ENCODE peak calls at places on chromosomes 7 and 10, in six cellular contexts. J is hepatocyte, G is tibial nerve, I is brain microvascular endothelial cell, L is GM23338, S is BE2C. T is an unnamed sample.

GRCh38 chr10:44374155-44374554 is 10.7 kb downstream of the CXCL12 start:
- DNase-seq in J (no peak), G (no peak), I (no peak), L (no peak), S (no peak), T (no peak)

GRCh38 chr7:134890246-134891240 is 95.8 kb upstream of the AGBL3 start:
- DNase-seq in J (peak; percentile 61), G (no peak), I (peak; percentile 73), L (no peak), S (peak; percentile 80), T (no peak)

GRCh38 chr10:58653139-58653538 is 140.5 kb downstream of the BICC1 start:
- DNase-seq in J (no peak), G (no peak), I (no peak), L (no peak), S (no peak), T (no peak)

GRCh38 chr7:31892099-31892787 is 178.0 kb downstream of the PDE1C start:
- DNase-seq in J (no peak), G (no peak), I (no peak), L (no peak), S (no peak), T (no peak)

GRCh38 chr7:137961200-137962177 is 40.4 kb downstream of the CREB3L2 start:
- DNase-seq in J (no peak), G (no peak), I (no peak), L (no peak), S (no peak), T (no peak)

GRCh38 chr10:97916586-97916985 is 66.9 kb downstream of the GOLGA7B start:
- DNase-seq in J (no peak), G (peak; percentile 44), I (no peak), L (no peak), S (no peak), T (no peak)

GRCh38 chr10:116082211-116082610 is 190.8 kb downstream of the GFRA1 start:
- DNase-seq in J (no peak), G (no peak), I (no peak), L (no peak), S (no peak), T (no peak)

GRCh38 chr10:124577651-124578050 is 116.0 kb downstream of the LHPP start:
- DNase-seq in J (no peak), G (no peak), I (no peak), L (no peak), S (no peak), T (no peak)

GRCh38 chr7:138902156-138902555 is 79.0 kb downstream of the KIAA1549 start:
- DNase-seq in J (no peak), G (no peak), I (no peak), L (no peak), S (no peak), T (no peak)

GRCh38 chr7:117249696-117250095 is 73.2 kb downstream of the WNT2 start:
- DNase-seq in J (no peak), G (no peak), I (no peak), L (no peak), S (no peak), T (no peak)

GRCh38 chr7:6621195-6622128 is 6.1 kb downstream of the ZNF853 start:
- DNase-seq in J (no peak), G (no peak), I (no peak), L (no peak), S (no peak), T (no peak)

GRCh38 chr10:49596493-49596809 is 13.7 kb upstream of the SLC18A3 start:
- DNase-seq in J (no peak), G (no peak), I (no peak), L (no peak), S (no peak), T (no peak)

GRCh38 chr10:118694848-118695247 is 59.9 kb downstream of the CACUL1 start:
- DNase-seq in J (no peak), G (no peak), I (no peak), L (no peak), S (no peak), T (no peak)

GRCh38 chr10:101244321-101245050 is 15.2 kb upstream of the LBX1 start:
- DNase-seq in J (peak; percentile 46), G (no peak), I (no peak), L (no peak), S (no peak), T (no peak)

GRCh38 chr7:18515067-18515466 is 19.5 kb downstream of the HDAC9 start:
- DNase-seq in J (no peak), G (no peak), I (no peak), L (no peak), S (no peak), T (no peak)

GRCh38 chr7:27252935-27253333 is 10.3 kb downstream of the EVX1 start:
- DNase-seq in J (no peak), G (no peak), I (no peak), L (no peak), S (no peak), T (no peak)

GRCh38 chr7:101162551-101163280 is 2.7 kb downstream of the VGF start:
- DNase-seq in J (peak; percentile 82), G (no peak), I (no peak), L (peak; percentile 84), S (peak; percentile 90), T (no peak)

GRCh38 chr7:104627516-104627915 is 299.1 kb downstream of the LHFPL3 start:
- DNase-seq in J (peak; percentile 64), G (no peak), I (peak; percentile 50), L (peak; percentile 78), S (peak; percentile 17), T (no peak)

GRCh38 chr7:100577103-100577502 is 3.4 kb upstream of the SAP25 start:
- DNase-seq in J (no peak), G (no peak), I (no peak), L (no peak), S (no peak), T (no peak)

GRCh38 chr10:8594176-8594575 is 539.7 kb downstream of the GATA3 start:
- DNase-seq in J (no peak), G (no peak), I (no peak), L (no peak), S (no peak), T (no peak)

GRCh38 chr7:132773527-132773956 is 197.3 kb upstream of the PLXNA4 start:
- DNase-seq in J (no peak), G (no peak), I (no peak), L (no peak), S (no peak), T (no peak)

GRCh38 chr7:80093349-80093748 is 41.3 kb upstream of the GNAI1 start:
- DNase-seq in J (no peak), G (no peak), I (no peak), L (no peak), S (no peak), T (no peak)

GRCh38 chr7:80095545-80095944 is 39.1 kb upstream of the GNAI1 start:
- DNase-seq in J (no peak), G (peak; percentile 26), I (no peak), L (peak; percentile 23), S (no peak), T (no peak)

GRCh38 chr7:80097756-80098155 is 36.9 kb upstream of the GNAI1 start:
- DNase-seq in J (no peak), G (no peak), I (no peak), L (no peak), S (no peak), T (no peak)

GRCh38 chr7:80100254-80100653 is 34.4 kb upstream of the GNAI1 start:
- DNase-seq in J (no peak), G (no peak), I (no peak), L (no peak), S (no peak), T (no peak)

DNA sequence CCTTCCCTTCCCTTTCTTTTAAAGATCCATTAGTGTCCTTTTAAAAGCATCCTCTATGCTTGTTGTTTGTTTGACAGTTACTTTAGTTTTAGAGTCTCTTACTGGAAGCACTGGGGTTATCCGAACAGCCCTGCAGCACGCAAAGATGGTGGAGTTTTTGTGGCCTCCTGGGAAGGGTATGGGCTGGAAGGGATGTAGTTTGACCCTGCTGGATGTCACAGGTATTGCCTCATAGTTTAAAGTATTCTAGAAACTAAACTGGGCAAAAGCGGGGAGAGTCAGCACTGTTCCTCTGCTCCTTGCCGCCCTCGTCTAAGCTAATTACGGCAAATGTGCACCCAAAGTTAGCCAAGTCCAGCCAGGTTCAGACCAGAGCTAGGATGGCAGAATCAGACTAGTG is 35.8 kb upstream of the GNAI1 start:
- DNase-seq in J (no peak), G (no peak), I (no peak), L (peak; percentile 74), S (peak; percentile 14), T (no peak)
- TF ChIP-seq CTCF in J (no peak), G (no peak), I (peak; percentile 43), L (peak; percentile 53), S (peak; percentile 52), T (peak; percentile 56)

DNA sequence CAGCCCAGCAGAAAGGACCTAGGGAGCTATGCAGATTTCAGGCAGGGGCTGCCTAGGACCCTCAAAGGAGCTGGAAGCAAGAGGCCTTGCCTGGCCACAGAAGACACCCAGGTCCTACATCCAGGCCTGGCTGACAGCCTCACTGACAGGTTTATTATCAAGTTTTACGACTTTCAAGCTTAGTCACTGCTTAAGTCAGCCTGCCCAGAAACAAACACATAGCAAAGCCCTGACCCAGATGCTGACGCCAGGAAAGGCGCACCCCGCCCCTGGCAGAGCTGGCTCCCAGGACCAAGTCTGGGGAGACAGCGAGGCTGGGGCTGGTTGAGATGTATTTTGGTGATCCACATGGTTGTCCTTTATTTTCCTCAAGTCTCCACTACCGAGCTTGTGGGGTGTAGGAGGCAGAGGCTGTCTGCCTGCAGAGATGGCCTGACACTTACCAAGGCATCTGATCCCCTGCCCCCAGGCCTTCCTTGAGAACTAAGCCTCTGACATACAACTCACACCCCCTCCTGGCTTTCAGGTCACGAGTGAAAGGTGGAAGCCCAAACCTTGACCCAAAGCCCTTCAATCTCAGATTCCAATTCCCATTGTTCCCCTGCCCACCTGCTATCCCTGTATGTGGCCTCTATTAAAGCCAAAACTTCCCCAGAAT is 80.7 kb upstream of the EMX2 start:
- DNase-seq in J (peak; percentile 89), G (peak; percentile 31), I (peak; percentile 11), L (no peak), S (no peak), T (no peak)
- TF ChIP-seq CTCF in J (no peak), G (no peak), I (no peak), L (no peak), S (no peak), T (no peak)

GRCh38 chr10:78964952-78965633 is 103.7 kb upstream of the ZMIZ1 start:
- DNase-seq in J (peak; percentile 80), G (no peak), I (peak; percentile 17), L (peak; percentile 81), S (peak; percentile 72), T (peak; percentile 79)

GRCh38 chr10:78966182-78966787 is 102.5 kb upstream of the ZMIZ1 start:
- DNase-seq in J (no peak), G (no peak), I (no peak), L (no peak), S (no peak), T (no peak)

GRCh38 chr10:78963074-78964034 is 105.4 kb upstream of the ZMIZ1 start:
- DNase-seq in J (no peak), G (no peak), I (no peak), L (no peak), S (no peak), T (no peak)

GRCh38 chr10:78966844-78967488 is 101.8 kb upstream of the ZMIZ1 start:
- DNase-seq in J (no peak), G (no peak), I (no peak), L (no peak), S (no peak), T (no peak)

GRCh38 chr10:78964274-78964951 is 104.4 kb upstream of the ZMIZ1 start:
- DNase-seq in J (no peak), G (no peak), I (no peak), L (no peak), S (no peak), T (no peak)
- TF ChIP-seq CTCF in J (no peak), G (no peak), I (peak; percentile 26), L (no peak), S (no peak), T (no peak)

GRCh38 chr10:132219486-132219885 is 32.7 kb downstream of the DPYSL4 start:
- DNase-seq in J (no peak), G (no peak), I (no peak), L (no peak), S (no peak), T (no peak)
- TF ChIP-seq CTCF in J (no peak), G (no peak), I (peak; percentile 41), L (peak; percentile 23), S (no peak), T (peak; percentile 34)